ENCODE peak calls at places on chromosomes 2 and 18, in seven cellular contexts. C is AG04450; N is activated CD8-positive, alpha-beta T cell treated with anti-CD3 and anti-CD28 coated beads for 36 hours; L is non-pigmented ciliary epithelial cell; E is neuronal stem cell; Z is cardiac fibroblast; U is activated CD8-positive, alpha-beta memory T cell treated with anti-CD3 and anti-CD28 coated beads, Interleukin-2, amount 50 U/mL, for 48 hours. M is an unnamed sample.
A peak's percentile ranks its signal among the peaks of the same experiment; 100 is the strongest.

GRCh38 chr18:51867767-51868166 is 472.2 kb upstream of the DCC start:
- DNase-seq in C (no peak), N (peak; percentile 3), L (no peak), E (peak; percentile 11), Z (peak; percentile 28), U (no peak), M (no peak)

GRCh38 chr2:43513216-43513615 is 82.6 kb downstream of the THADA start:
- DNase-seq in C (no peak), N (no peak), L (no peak), E (no peak), Z (no peak), U (no peak), M (no peak)

GRCh38 chr2:20371656-20372055 is 21.0 kb upstream of the PUM2 start:
- DNase-seq in C (no peak), N (no peak), L (no peak), E (no peak), Z (no peak), U (peak; percentile 12), M (no peak)

GRCh38 chr18:56314396-56314795 is 324.0 kb downstream of the TXNL1 start:
- DNase-seq in C (no peak), N (no peak), L (no peak), E (no peak), Z (peak; percentile 22), U (no peak), M (no peak)

GRCh38 chr2:200575957-200576356 is 9.9 kb upstream of the AOX1 start:
- DNase-seq in C (no peak), N (no peak), L (no peak), E (no peak), Z (peak; percentile 52), U (no peak), M (no peak)

GRCh38 chr2:210198326-210198725 is 26.9 kb downstream of the ACADL start:
- DNase-seq in C (no peak), N (no peak), L (no peak), E (no peak), Z (peak; percentile 35), U (no peak), M (no peak)

GRCh38 chr2:98579926-98580325 is 28.4 kb downstream of the COA5 start:
- DNase-seq in C (no peak), N (no peak), L (no peak), E (no peak), Z (no peak), U (no peak), M (no peak)

GRCh38 chr18:60684843-60685513 is 312.4 kb upstream of the MC4R start:
- DNase-seq in C (no peak), N (no peak), L (peak; percentile 5), E (no peak), Z (peak; percentile 58), U (no peak), M (no peak)

GRCh38 chr2:168626610-168627009 is 170.5 kb downstream of the CERS6 start:
- DNase-seq in C (no peak), N (no peak), L (no peak), E (no peak), Z (no peak), U (no peak), M (no peak)

GRCh38 chr2:127771756-127772155 is 39.2 kb downstream of the WDR33 start:
- DNase-seq in C (peak; percentile 20), N (no peak), L (no peak), E (no peak), Z (peak; percentile 86), U (no peak), M (no peak)

GRCh38 chr2:34093790-34094189 is 494.7 kb upstream of the FAM98A start:
- DNase-seq in C (no peak), N (no peak), L (no peak), E (no peak), Z (no peak), U (no peak), M (no peak)

GRCh38 chr2:223459328-223459939 is 142.7 kb downstream of the SCG2 start:
- DNase-seq in C (no peak), N (no peak), L (no peak), E (no peak), Z (peak; percentile 67), U (no peak), M (no peak)

GRCh38 chr2:196274387-196274809 is 103.0 kb upstream of the STK17B start:
- DNase-seq in C (no peak), N (no peak), L (no peak), E (no peak), Z (peak; percentile 71), U (no peak), M (no peak)

GRCh38 chr2:19837235-19837766 is 64.5 kb downstream of the TTC32 start:
- DNase-seq in C (no peak), N (no peak), L (no peak), E (no peak), Z (no peak), U (no peak), M (no peak)

GRCh38 chr2:164542584-164543021 is 78.7 kb downstream of the GRB14 start:
- DNase-seq in C (no peak), N (no peak), L (peak; percentile 68), E (no peak), Z (peak; percentile 74), U (no peak), M (no peak)

GRCh38 chr2:128611421-128612320 is 293.0 kb upstream of the HS6ST1 start:
- DNase-seq in C (no peak), N (no peak), L (no peak), E (no peak), Z (no peak), U (no peak), M (no peak)

M was measured in occipital lobe.